ENCODE peak calls at places on chromosome 16, in four cellular contexts. R is HCT116, X is H1, F is PC-3. Q is an unnamed sample.

GRCh38 chr16:28538733-28539596 is at the start of gene NUPR1:
- DNase-seq in R (no peak), X (no peak), F (peak), Q (peak)

GRCh38 chr16:4556112-4556511 is at the start of gene C16orf96:
- DNase-seq in R (no peak), X (no peak), F (no peak), Q (peak)

GRCh38 chr16:9534759-9535158 is 443.3 kb downstream of the HAPSTR1 start:
- DNase-seq in R (no peak), X (no peak), F (no peak), Q (no peak)

GRCh38 chr16:23302045-23302956 is at the start of gene SCNN1B:
- DNase-seq in R (no peak), X (peak), F (peak), Q (no peak)

GRCh38 chr16:85052536-85052935 is 24.9 kb downstream of the KIAA0513 start:
- DNase-seq in R (no peak), X (no peak), F (no peak), Q (peak)

GRCh38 chr16:57372372-57373116 is at the start of gene CX3CL1:
- DNase-seq in R (no peak), X (peak), F (no peak), Q (no peak)

GRCh38 chr16:69217433-69217832 is 30.5 kb downstream of the SNTB2 start:
- DNase-seq in R (no peak), X (no peak), F (peak), Q (peak)

GRCh38 chr16:10078541-10078949 is 103.7 kb downstream of the GRIN2A start:
- DNase-seq in R (no peak), X (peak), F (no peak), Q (no peak)

GRCh38 chr16:89549007-89549700 is 11.3 kb upstream of the RPL13 start:
- DNase-seq in R (no peak), X (no peak), F (no peak), Q (no peak)

GRCh38 chr16:14181371-14182050 is 110.4 kb downstream of the MRTFB start:
- DNase-seq in R (no peak), X (no peak), F (peak), Q (peak)

GRCh38 chr16:10940501-10941079 is 1.7 kb downstream of the DEXI start:
- DNase-seq in R (no peak), X (no peak), F (no peak), Q (no peak)

GRCh38 chr16:77579283-77579985 is 142.9 kb upstream of the NUDT7 start:
- DNase-seq in R (no peak), X (no peak), F (no peak), Q (peak)

GRCh38 chr16:25108054-25108453 is 3.5 kb upstream of the LCMT1 start:
- DNase-seq in R (no peak), X (peak), F (peak), Q (no peak)

GRCh38 chr16:24634919-24635318 is 94.5 kb upstream of the TNRC6A start:
- DNase-seq in R (no peak), X (no peak), F (no peak), Q (no peak)

GRCh38 chr16:24130494-24131085 is 125.5 kb upstream of the CACNG3 start:
- DNase-seq in R (no peak), X (no peak), F (no peak), Q (no peak)

GRCh38 chr16:50308237-50308965 is 42.0 kb downstream of the ADCY7 start:
- DNase-seq in R (no peak), X (peak), F (no peak), Q (no peak)

GRCh38 chr16:87146676-87147075 is 170.5 kb downstream of the C16orf95 start:
- DNase-seq in R (no peak), X (no peak), F (no peak), Q (no peak)

GRCh38 chr16:4136229-4136813 is 20.1 kb upstream of the ADCY9 start:
- DNase-seq in R (peak), X (no peak), F (peak), Q (no peak)

GRCh38 chr16:86567701-86568571 is 1.3 kb downstream of the FOXC2 start:
- DNase-seq in R (no peak), X (peak), F (no peak), Q (peak)

GRCh38 chr16:88882358-88883030 is 16.0 kb upstream of the PABPN1L start:
- DNase-seq in R (peak), X (no peak), F (peak), Q (no peak)

GRCh38 chr16:89828870-89829629 is 775 bp downstream of the SPIRE2 start:
- DNase-seq in R (no peak), X (no peak), F (no peak), Q (no peak)

GRCh38 chr16:72620853-72621252 is 427.1 kb downstream of the ZFHX3 start:
- DNase-seq in R (no peak), X (no peak), F (no peak), Q (no peak)

GRCh38 chr16:78134944-78135619 is 35.6 kb downstream of the WWOX start:
- DNase-seq in R (no peak), X (no peak), F (no peak), Q (no peak)

GRCh38 chr16:85965125-85965524 is 66.2 kb downstream of the IRF8 start:
- DNase-seq in R (no peak), X (no peak), F (no peak), Q (no peak)

GRCh38 chr16:29845656-29846055 is 17.4 kb downstream of the CDIPT start:
- DNase-seq in R (no peak), X (no peak), F (no peak), Q (no peak)

GRCh38 chr16:8512941-8513624 is 77.2 kb downstream of the TMEM114 start:
- DNase-seq in R (no peak), X (no peak), F (no peak), Q (no peak)

GRCh38 chr16:90078594-90078895 is 1.4 kb upstream of the PRDM7 start:
- DNase-seq in R (no peak), X (no peak), F (no peak), Q (no peak)

GRCh38 chr16:58628845-58629680 is 563 bp downstream of the CNOT1 start:
- DNase-seq in R (no peak), X (peak), F (peak), Q (peak)
- H3K4me2 ChIP-seq in R (peak), X (peak), F (peak), Q (peak)

GRCh38 chr16:83952587-83952939 is 477 bp upstream of the OSGIN1 start:
- DNase-seq in R (peak), X (no peak), F (peak), Q (no peak)
- H3K4me3 ChIP-seq in R (peak), X (peak), F (peak), Q (peak)

DNA sequence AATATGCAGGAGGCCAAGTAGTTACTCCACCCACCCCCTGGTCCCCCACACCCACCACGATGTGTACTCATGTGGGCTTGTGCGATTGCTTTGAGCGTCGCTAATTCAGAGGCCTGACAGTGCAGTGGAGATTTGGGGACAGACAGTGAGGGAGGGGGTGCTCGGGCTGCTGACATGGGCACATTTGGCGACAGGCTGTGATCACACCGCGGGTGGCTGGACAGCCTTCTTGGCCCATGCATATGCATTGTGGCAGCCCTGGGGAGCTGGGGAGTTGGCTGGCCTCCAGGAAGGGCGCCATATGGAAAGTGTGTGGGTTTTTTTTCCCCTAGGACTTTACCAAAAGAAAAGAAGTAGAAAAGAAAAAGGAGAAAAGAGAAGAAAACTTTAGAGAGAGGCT is 275.5 kb upstream of the N4BP1 start:
- DNase-seq in R (no peak), X (no peak), F (no peak), Q (no peak)
- H3K9ac ChIP-seq in R (no peak), X (no peak), F (no peak), Q (no peak)

GRCh38 chr16:1371054-1371978 is 19.6 kb downstream of the GNPTG start:
- DNase-seq in R (no peak), X (no peak), F (no peak), Q (no peak)
- H3K4me2 ChIP-seq in R (no peak), X (no peak), F (no peak), Q (no peak)

GRCh38 chr16:74449470-74449869 is 28.2 kb upstream of the CLEC18B start:
- DNase-seq in R (peak), X (no peak), F (peak), Q (no peak)

GRCh38 chr16:74455213-74455612 is 33.9 kb upstream of the CLEC18B start:
- DNase-seq in R (no peak), X (no peak), F (no peak), Q (peak)

GRCh38 chr16:74450967-74451760 is 29.9 kb upstream of the CLEC18B start:
- DNase-seq in R (no peak), X (no peak), F (no peak), Q (no peak)

GRCh38 chr16:74450236-74450635 is 29.0 kb upstream of the CLEC18B start:
- DNase-seq in R (no peak), X (no peak), F (no peak), Q (no peak)

GRCh38 chr16:74451951-74452758 is 30.9 kb upstream of the CLEC18B start:
- DNase-seq in R (no peak), X (no peak), F (no peak), Q (no peak)
- H3K4me3 ChIP-seq in R (no peak), X (no peak), F (no peak), Q (no peak)

GRCh38 chr16:81837312-81837748 is 58.2 kb downstream of the PLCG2 start:
- DNase-seq in R (no peak), X (no peak), F (no peak), Q (no peak)
- H3K9ac ChIP-seq in R (no peak), X (no peak), F (no peak), Q (no peak)

DNA sequence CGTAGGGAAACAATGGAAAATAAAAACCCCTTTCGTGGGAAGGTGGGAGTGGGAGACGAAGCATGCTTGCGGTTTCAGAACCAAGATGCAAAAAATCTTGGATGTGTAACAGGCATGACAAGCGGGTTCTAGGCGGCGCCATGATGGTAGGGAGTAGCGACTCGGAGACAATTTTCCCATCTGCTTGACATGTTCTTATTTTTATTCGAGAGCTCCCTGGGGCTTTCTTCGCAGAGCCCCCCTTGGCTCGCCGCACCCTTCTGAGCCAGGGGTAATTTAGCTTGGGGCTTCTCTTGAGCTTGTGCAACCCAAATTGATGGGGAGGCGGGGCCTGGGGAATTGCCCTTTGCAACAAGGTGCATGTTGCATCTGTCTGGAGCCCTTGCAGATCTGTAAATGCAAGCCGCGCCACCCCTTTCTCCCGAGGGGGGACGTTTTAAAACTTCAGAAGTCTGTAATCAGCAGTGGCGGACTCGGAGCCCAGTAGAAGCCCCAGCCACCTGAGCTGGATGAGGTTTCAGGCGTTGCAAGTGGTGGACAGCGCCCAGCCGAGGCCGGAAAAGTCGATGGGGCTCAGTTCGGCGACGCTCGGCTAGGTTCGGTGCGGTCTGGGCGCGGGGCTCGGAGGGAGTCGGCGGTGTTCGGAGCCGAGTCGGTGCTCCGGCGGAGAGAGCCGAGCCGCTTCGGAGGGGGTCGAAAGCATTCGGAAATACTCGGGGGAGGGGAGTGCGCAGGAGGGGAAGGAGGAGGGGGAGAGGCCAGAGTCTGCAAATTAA is 2.9 kb downstream of the GNAO1 start:
- DNase-seq in R (no peak), X (peak), F (no peak), Q (peak)
- H3K4me2 ChIP-seq in R (no peak), X (peak), F (no peak), Q (no peak)

Q was measured in fibroblast of lung.